ENCODE peak calls at places on chromosomes 12 and 14, in nine cellular contexts. T, B, A, O, J, N, V, E and M are unnamed samples.

GRCh38 chr14:35366048-35366428 is 38.5 kb downstream of the NFKBIA start:
- DNase-seq in T (peak; percentile 74), B (no peak), A (no peak), O (peak; percentile 76), J (peak; percentile 68), N (peak; percentile 56), V (no peak), E (peak; percentile 57), M (no peak)

GRCh38 chr14:103232338-103232808 is 101.7 kb upstream of the EIF5 start:
- DNase-seq in T (no peak), B (no peak), A (no peak), O (no peak), J (no peak), N (no peak), V (no peak), E (no peak), M (no peak)

GRCh38 chr14:53022593-53022992 is 71.7 kb upstream of the FERMT2 start:
- DNase-seq in T (peak; percentile 61), B (no peak), A (no peak), O (peak; percentile 32), J (no peak), N (peak; percentile 78), V (no peak), E (peak; percentile 50), M (no peak)

GRCh38 chr14:100780246-100780645 is 45.7 kb upstream of the MEG3 start:
- DNase-seq in T (no peak), B (no peak), A (no peak), O (no peak), J (no peak), N (no peak), V (peak; percentile 40), E (no peak), M (no peak)

GRCh38 chr14:35808076-35808657 is 928 bp downstream of the RALGAPA1 start:
- DNase-seq in T (no peak), B (no peak), A (no peak), O (peak; percentile 6), J (peak; percentile 12), N (no peak), V (no peak), E (peak; percentile 17), M (peak; percentile 41)

GRCh38 chr12:116497051-116497529 is 62.1 kb upstream of the MAP1LC3B2 start:
- DNase-seq in T (no peak), B (no peak), A (no peak), O (no peak), J (no peak), N (no peak), V (no peak), E (no peak), M (no peak)

GRCh38 chr12:6903712-6904111 is 910 bp upstream of the LRRC23 start:
- DNase-seq in T (no peak), B (no peak), A (no peak), O (no peak), J (no peak), N (no peak), V (no peak), E (no peak), M (no peak)

GRCh38 chr12:106913456-106913855 is 42.3 kb upstream of the TMEM263 start:
- DNase-seq in T (no peak), B (no peak), A (no peak), O (no peak), J (no peak), N (no peak), V (no peak), E (no peak), M (no peak)

GRCh38 chr12:29660847-29661246 is 122.9 kb downstream of the TMTC1 start:
- DNase-seq in T (no peak), B (no peak), A (no peak), O (no peak), J (no peak), N (no peak), V (no peak), E (no peak), M (no peak)

GRCh38 chr12:29656762-29657538 is 126.8 kb downstream of the TMTC1 start:
- DNase-seq in T (no peak), B (no peak), A (no peak), O (no peak), J (no peak), N (no peak), V (no peak), E (no peak), M (no peak)

GRCh38 chr12:29650371-29650770 is 133.4 kb downstream of the TMTC1 start:
- DNase-seq in T (no peak), B (no peak), A (no peak), O (no peak), J (no peak), N (no peak), V (no peak), E (no peak), M (no peak)

GRCh38 chr12:29653286-29653685 is 130.5 kb downstream of the TMTC1 start:
- DNase-seq in T (no peak), B (no peak), A (no peak), O (no peak), J (no peak), N (no peak), V (no peak), E (no peak), M (no peak)

DNA sequence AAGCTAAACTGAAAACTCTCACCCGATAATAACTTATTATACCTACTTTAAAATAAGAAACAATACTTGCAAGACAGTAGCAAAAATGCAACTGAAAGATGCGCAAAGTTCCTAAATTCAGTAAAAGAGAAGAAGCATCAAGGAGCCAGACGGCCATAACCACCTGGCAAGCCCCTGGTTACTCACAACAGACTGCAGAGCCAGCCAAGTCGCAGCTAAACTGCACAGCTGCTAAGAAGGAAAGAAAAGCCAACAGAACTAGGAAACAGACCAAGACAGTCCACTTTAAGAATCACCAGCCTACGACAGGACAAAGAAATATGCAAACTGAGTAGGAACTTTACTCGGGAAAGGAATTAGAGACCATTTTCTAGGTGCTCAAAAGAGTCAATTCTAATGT is 127.9 kb downstream of the TMTC1 start:
- DNase-seq in T (peak; percentile 6), B (no peak), A (no peak), O (peak; percentile 34), J (peak; percentile 38), N (no peak), V (no peak), E (no peak), M (peak; percentile 7)
- H3K4me3 ChIP-seq in T (no peak overlapping the region), B (no peak overlapping the region), A (no peak overlapping the region), O (no peak overlapping the region), J (no peak overlapping the region), N (no peak overlapping the region), V (no peak overlapping the region), E (no peak overlapping the region), M (no peak overlapping the region)

DNA sequence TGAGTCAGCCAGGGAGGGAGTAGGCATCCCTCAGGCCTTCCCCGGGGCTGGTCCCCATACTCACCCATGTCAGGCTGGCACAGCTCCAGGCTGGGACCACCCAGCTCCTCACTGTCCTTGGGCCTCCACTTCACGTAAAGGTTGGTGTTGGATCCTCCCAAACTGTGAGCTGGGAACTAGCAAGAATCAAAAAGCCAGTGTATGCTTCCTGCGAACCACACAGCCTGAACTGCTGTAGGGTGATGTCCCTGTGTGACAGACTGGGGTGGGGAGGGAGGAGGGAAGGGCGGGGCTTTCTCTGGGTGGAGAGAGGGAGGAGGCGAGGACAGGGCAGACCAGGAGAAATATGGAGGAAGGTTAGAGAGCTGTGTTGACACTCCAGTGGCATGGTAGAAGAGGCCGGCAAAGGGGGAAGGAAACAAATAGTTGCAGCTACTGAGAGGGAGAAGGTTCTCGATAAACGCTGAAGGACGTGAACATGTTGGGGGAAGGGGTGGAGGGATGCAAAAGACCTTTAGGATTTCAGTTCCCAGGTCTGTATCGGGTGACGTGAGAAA is 6.1 kb upstream of the BAZ2A start:
- DNase-seq in T (peak; percentile 80), B (peak; percentile 90), A (peak; percentile 74), O (peak; percentile 91), J (peak; percentile 83), N (peak; percentile 82), V (peak; percentile 96), E (peak; percentile 93), M (peak; percentile 89)
- TF ChIP-seq CTCF in T (no peak), B (no peak), A (no peak), O (no peak), J (no peak), N (no peak), V (no peak), E (no peak), M (no peak)

GRCh38 chr12:23753627-23754358 is 195.7 kb downstream of the SOX5 start:
- DNase-seq in T (no peak), B (no peak), A (no peak), O (no peak), J (no peak), N (no peak), V (no peak), E (no peak), M (no peak)

GRCh38 chr12:23752245-23752644 is 197.2 kb downstream of the SOX5 start:
- DNase-seq in T (no peak), B (no peak), A (no peak), O (no peak), J (no peak), N (no peak), V (no peak), E (no peak), M (no peak)

GRCh38 chr12:23760495-23760894 is 189.0 kb downstream of the SOX5 start:
- DNase-seq in T (no peak), B (no peak), A (no peak), O (peak; percentile 20), J (no peak), N (no peak), V (no peak), E (no peak), M (no peak)

GRCh38 chr12:23756416-23756815 is 193.1 kb downstream of the SOX5 start:
- DNase-seq in T (no peak), B (no peak), A (no peak), O (no peak), J (no peak), N (no peak), V (no peak), E (no peak), M (no peak)

GRCh38 chr12:23757541-23757962 is 191.9 kb downstream of the SOX5 start:
- DNase-seq in T (no peak), B (no peak), A (no peak), O (peak; percentile 46), J (no peak), N (no peak), V (no peak), E (no peak), M (no peak)
- H3K4me3 ChIP-seq in T (no peak overlapping the region), B (no peak overlapping the region), A (no peak overlapping the region), O (no peak overlapping the region), J (no peak overlapping the region), N (no peak overlapping the region), V (no peak overlapping the region), E (no peak overlapping the region), M (no peak overlapping the region)

DNA sequence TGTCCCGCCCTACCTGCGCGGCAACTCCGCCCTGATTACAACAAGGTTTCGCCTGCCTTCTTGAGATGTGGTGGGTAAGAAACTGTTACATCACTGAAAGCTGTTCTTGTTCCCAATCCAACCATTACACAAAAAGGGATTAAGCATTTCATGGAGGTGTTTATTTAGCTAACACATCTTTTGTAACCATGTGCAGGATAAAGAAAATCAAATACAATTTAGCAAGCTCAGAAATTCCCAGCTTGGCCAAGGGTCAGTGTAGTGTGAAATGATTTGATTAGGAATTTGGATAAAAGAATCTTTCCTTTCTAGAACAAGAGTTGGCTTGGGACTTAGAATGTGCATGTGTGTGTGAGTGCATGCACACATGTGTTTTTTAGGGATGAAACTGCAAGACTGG is 6.3 kb downstream of the FOXN4 start:
- DNase-seq in T (no peak), B (no peak), A (no peak), O (no peak), J (no peak), N (no peak), V (no peak), E (no peak), M (no peak)
- TF ChIP-seq CTCF in T (no peak), B (no peak), A (no peak), O (no peak), J (no peak), N (no peak), V (no peak), E (no peak), M (no peak)

GRCh38 chr12:124385219-124385969 is 90.5 kb downstream of the RFLNA start:
- DNase-seq in T (peak; percentile 85), B (no peak), A (no peak), O (peak; percentile 88), J (peak; percentile 83), N (peak; percentile 78), V (no peak), E (peak; percentile 86), M (no peak)
- H3K4me3 ChIP-seq in T (no peak overlapping the region), B (no peak overlapping the region), A (no peak overlapping the region), O (peak overlapping the region; percentile 75), J (no peak overlapping the region), N (peak overlapping the region; percentile 5), V (no peak overlapping the region), E (no peak overlapping the region), M (no peak overlapping the region)